ENCODE peak calls at places on chromosome 1, in ten cellular contexts. D, O, U, F, T, S, B, E, H and V are unnamed samples.

GRCh38 chr1:26094076-26094669 is 17.5 kb upstream of the PDIK1L start:
- DNase-seq in D (peak; percentile 59), O (no peak), U (peak; percentile 70), F (no peak), T (no peak), S (no peak), B (no peak), E (peak; percentile 36), H (no peak), V (no peak)

GRCh38 chr1:47692196-47692595 is 254.4 kb downstream of the FOXD2 start:
- DNase-seq in D (no peak), O (no peak), U (no peak), F (no peak), T (peak; percentile 8), S (no peak), B (no peak), E (no peak), H (no peak), V (no peak)

GRCh38 chr1:21909286-21909759 is 27.8 kb downstream of the HSPG2 start:
- DNase-seq in D (no peak), O (no peak), U (no peak), F (peak; percentile 74), T (no peak), S (no peak), B (no peak), E (peak; percentile 50), H (no peak), V (no peak)

GRCh38 chr1:76867342-76868130 is at the start of gene ST6GALNAC5:
- DNase-seq in D (peak; percentile 82), O (peak; percentile 12), U (no peak), F (peak; percentile 19), T (peak; percentile 84), S (no peak), B (peak; percentile 48), E (peak; percentile 48), H (peak; percentile 30), V (peak; percentile 64)

GRCh38 chr1:189899686-189900495 is 577.8 kb downstream of the BRINP3 start:
- DNase-seq in D (no peak), O (no peak), U (no peak), F (no peak), T (no peak), S (no peak), B (no peak), E (no peak), H (no peak), V (no peak)

GRCh38 chr1:171220551-171221175 is 27.6 kb upstream of the FMO1 start:
- DNase-seq in D (no peak), O (no peak), U (no peak), F (peak; percentile 75), T (no peak), S (no peak), B (no peak), E (peak; percentile 88), H (no peak), V (no peak)

GRCh38 chr1:117732065-117732789 is 126.4 kb downstream of the TENT5C start:
- DNase-seq in D (no peak), O (no peak), U (no peak), F (no peak), T (no peak), S (no peak), B (no peak), E (peak; percentile 20), H (no peak), V (no peak)

GRCh38 chr1:107669996-107670395 is 295.0 kb downstream of the VAV3 start:
- DNase-seq in D (no peak), O (peak; percentile 92), U (peak; percentile 32), F (peak; percentile 3), T (peak; percentile 89), S (no peak), B (peak; percentile 41), E (peak; percentile 40), H (no peak), V (no peak)

GRCh38 chr1:107430540-107431228 is 289.8 kb downstream of the NTNG1 start:
- DNase-seq in D (peak; percentile 54), O (peak; percentile 14), U (peak; percentile 12), F (peak; percentile 30), T (no peak), S (no peak), B (no peak), E (peak; percentile 54), H (peak; percentile 3), V (no peak)

GRCh38 chr1:221272940-221273339 is 393.7 kb downstream of the HLX start:
- DNase-seq in D (peak; percentile 63), O (no peak), U (no peak), F (no peak), T (no peak), S (no peak), B (no peak), E (peak; percentile 8), H (no peak), V (no peak)

GRCh38 chr1:220487297-220487820 is 40.6 kb upstream of the MARK1 start:
- DNase-seq in D (no peak), O (no peak), U (no peak), F (peak; percentile 46), T (no peak), S (no peak), B (no peak), E (peak; percentile 64), H (no peak), V (no peak)

GRCh38 chr1:80922906-80923305 is 877.8 kb upstream of the ADGRL2 start:
- DNase-seq in D (no peak), O (no peak), U (no peak), F (no peak), T (no peak), S (no peak), B (no peak), E (no peak), H (no peak), V (no peak)

GRCh38 chr1:8815582-8816285 is 1.7 kb downstream of the RERE start:
- DNase-seq in D (no peak), O (no peak), U (no peak), F (peak; percentile 55), T (peak; percentile 77), S (no peak), B (no peak), E (peak; percentile 46), H (no peak), V (no peak)

GRCh38 chr1:234256359-234256758 is 116.9 kb upstream of the COA6 start:
- DNase-seq in D (no peak), O (no peak), U (no peak), F (peak; percentile 3), T (peak; percentile 14), S (no peak), B (no peak), E (peak; percentile 0), H (no peak), V (no peak)

GRCh38 chr1:60427701-60428100 is 354.1 kb upstream of the C1orf87 start:
- DNase-seq in D (no peak), O (no peak), U (no peak), F (peak; percentile 21), T (no peak), S (no peak), B (no peak), E (no peak), H (no peak), V (no peak)

GRCh38 chr1:60423181-60423780 is 349.7 kb upstream of the C1orf87 start:
- DNase-seq in D (peak; percentile 7), O (no peak), U (no peak), F (peak; percentile 13), T (no peak), S (no peak), B (no peak), E (peak; percentile 23), H (no peak), V (no peak)

GRCh38 chr1:60428161-60428560 is 354.6 kb upstream of the C1orf87 start:
- DNase-seq in D (no peak), O (no peak), U (no peak), F (peak; percentile 14), T (no peak), S (no peak), B (no peak), E (peak; percentile 20), H (no peak), V (no peak)

GRCh38 chr1:60427194-60427593 is 353.6 kb upstream of the C1orf87 start:
- DNase-seq in D (no peak), O (no peak), U (no peak), F (peak; percentile 27), T (no peak), S (no peak), B (no peak), E (peak; percentile 32), H (no peak), V (no peak)

GRCh38 chr1:60425528-60425927 is 352.0 kb upstream of the C1orf87 start:
- DNase-seq in D (peak; percentile 13), O (no peak), U (no peak), F (peak; percentile 32), T (no peak), S (no peak), B (no peak), E (peak; percentile 20), H (peak; percentile 1), V (no peak)
- TF ChIP-seq CTCF in D (peak; percentile 69), O (no peak), U (no peak), F (peak; percentile 58), T (no peak), S (no peak), B (no peak), E (peak; percentile 46), H (no peak), V (peak; percentile 19)

DNA sequence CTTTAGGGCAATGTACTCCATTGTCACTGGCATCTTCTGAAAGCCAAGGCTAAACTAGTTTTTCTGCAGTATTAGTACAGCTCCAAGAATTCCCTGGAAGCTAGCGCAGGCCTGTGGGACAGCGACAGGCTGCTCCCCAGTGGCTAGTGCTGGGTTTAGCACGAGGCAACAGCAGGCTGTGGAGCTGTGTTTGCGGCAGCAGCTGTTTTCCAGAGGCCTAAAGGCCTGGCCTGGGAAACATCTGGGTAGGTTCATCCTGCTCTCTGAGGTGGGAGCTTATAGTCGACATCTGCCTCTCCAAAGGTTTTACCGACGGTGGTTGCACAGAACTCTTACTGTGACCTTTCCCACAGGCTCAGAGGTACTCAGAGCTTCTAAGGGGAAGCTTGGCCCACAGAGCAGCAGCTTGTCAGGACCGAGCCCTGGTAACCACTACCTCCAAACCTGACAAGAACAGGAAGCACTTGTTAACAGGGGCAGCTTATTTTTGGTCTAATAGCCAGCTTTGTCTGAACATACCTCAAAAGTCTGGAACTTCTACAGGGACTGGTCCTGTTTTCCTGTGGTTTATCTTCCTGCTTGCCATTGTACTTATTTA is 17.2 kb downstream of the CC2D1B start:
- DNase-seq in D (peak; percentile 73), O (no peak), U (no peak), F (peak; percentile 39), T (peak; percentile 60), S (no peak), B (no peak), E (peak; percentile 57), H (no peak), V (peak; percentile 44)
- TF ChIP-seq CTCF in D (peak; percentile 78), O (no peak), U (peak; percentile 46), F (peak; percentile 29), T (no peak), S (no peak), B (peak; percentile 13), E (peak; percentile 41), H (peak; percentile 15), V (no peak)

GRCh38 chr1:44786138-44786840 is 1.7 kb downstream of the BEST4 start:
- DNase-seq in D (peak; percentile 70), O (peak; percentile 81), U (peak; percentile 64), F (peak; percentile 58), T (no peak), S (peak; percentile 63), B (peak; percentile 86), E (peak; percentile 57), H (peak; percentile 77), V (peak; percentile 89)
- TF ChIP-seq CTCF in D (peak; percentile 99), O (peak; percentile 99), U (peak; percentile 99), F (peak; percentile 99), T (peak; percentile 72), S (peak; percentile 100), B (peak; percentile 98), E (peak; percentile 96), H (peak; percentile 76), V (peak; percentile 99)

GRCh38 chr1:192477630-192478029 is 97.9 kb upstream of the RGS1 start:
- DNase-seq in D (no peak), O (no peak), U (no peak), F (peak; percentile 71), T (no peak), S (no peak), B (no peak), E (peak; percentile 70), H (peak; percentile 40), V (no peak)
- TF ChIP-seq CTCF in D (no peak), O (peak; percentile 84), U (peak; percentile 70), F (peak; percentile 39), T (no peak), S (peak; percentile 64), B (peak; percentile 52), E (peak; percentile 54), H (peak; percentile 88), V (peak; percentile 58)